ENCODE peak calls at places on chromosome 15, in four cellular contexts. Q is HCT116, W is cardiac muscle cell, R is psoas muscle. C is an unnamed sample.
A peak's percentile ranks its signal among the peaks of the same experiment; 100 is the strongest.

GRCh38 chr15:62818691-62819090 is 223.9 kb upstream of the TPM1 start:
- DNase-seq in Q (no peak), W (peak; percentile 18), R (no peak), C (no peak)

GRCh38 chr15:82137261-82137660 is 91.4 kb upstream of the MEX3B start:
- DNase-seq in Q (no peak), W (no peak), R (no peak), C (no peak)

GRCh38 chr15:62306851-62307504 is 141.9 kb upstream of the C2CD4B start:
- DNase-seq in Q (peak; percentile 68), W (peak; percentile 88), R (peak; percentile 35), C (peak; percentile 71)

GRCh38 chr15:56917652-56918045 is 795 bp upstream of the TCF12 start:
- DNase-seq in Q (no peak), W (no peak), R (no peak), C (no peak)

GRCh38 chr15:100633763-100634075 is 31.3 kb downstream of the ASB7 start:
- DNase-seq in Q (no peak), W (no peak), R (no peak), C (no peak)

GRCh38 chr15:36737430-36737891 is 158.0 kb downstream of the CDIN1 start:
- DNase-seq in Q (no peak), W (peak; percentile 31), R (no peak), C (peak; percentile 42)

GRCh38 chr15:51680316-51680715 is 987 bp upstream of the SCG3 start:
- DNase-seq in Q (no peak), W (no peak), R (no peak), C (no peak)

GRCh38 chr15:45378913-45379262 is 544 bp upstream of the GATM start:
- DNase-seq in Q (no peak), W (no peak), R (peak; percentile 22), C (no peak)

GRCh38 chr15:73944161-73945099 is 18.2 kb downstream of the LOXL1 start:
- DNase-seq in Q (no peak), W (peak; percentile 35), R (no peak), C (no peak)

GRCh38 chr15:70035051-70035718 is 62.5 kb downstream of the TLE3 start:
- DNase-seq in Q (no peak), W (no peak), R (no peak), C (no peak)

GRCh38 chr15:67813104-67813634 is 12.1 kb upstream of the SKOR1 start:
- DNase-seq in Q (no peak), W (no peak), R (no peak), C (no peak)

GRCh38 chr15:50162988-50163718 is 18.8 kb upstream of the SLC27A2 start:
- DNase-seq in Q (peak; percentile 69), W (no peak), R (no peak), C (no peak)

GRCh38 chr15:74635228-74635627 is 19.6 kb downstream of the CLK3 start:
- DNase-seq in Q (no peak), W (peak; percentile 76), R (peak; percentile 66), C (peak; percentile 82)

GRCh38 chr15:29695486-29696167 is 126.6 kb downstream of the TJP1 start:
- DNase-seq in Q (no peak), W (no peak), R (no peak), C (no peak)

GRCh38 chr15:78361956-78362506 is 21.9 kb downstream of the CRABP1 start:
- DNase-seq in Q (no peak), W (no peak), R (no peak), C (no peak)

GRCh38 chr15:98547255-98547654 is 101.1 kb upstream of the IGF1R start:
- DNase-seq in Q (no peak), W (no peak), R (no peak), C (no peak)

GRCh38 chr15:98549003-98549402 is 99.3 kb upstream of the IGF1R start:
- DNase-seq in Q (no peak), W (no peak), R (no peak), C (no peak)

GRCh38 chr15:98547741-98548166 is 100.6 kb upstream of the IGF1R start:
- DNase-seq in Q (no peak), W (peak; percentile 40), R (peak; percentile 42), C (no peak)

GRCh38 chr15:98549741-98550140 is 98.6 kb upstream of the IGF1R start:
- DNase-seq in Q (no peak), W (no peak), R (no peak), C (no peak)

GRCh38 chr15:98548172-98548971 is 100.0 kb upstream of the IGF1R start:
- DNase-seq in Q (no peak), W (peak; percentile 76), R (peak; percentile 74), C (peak; percentile 71)
- H3K27ac ChIP-seq in Q (no peak overlapping the region), W (no peak overlapping the region), R (peak overlapping the region; percentile 60), C (peak overlapping the region; percentile 84)

GRCh38 chr15:32887090-32887489 is 169.3 kb downstream of the GREM1 start:
- DNase-seq in Q (no peak), W (no peak), R (no peak), C (no peak)
- H3K27ac ChIP-seq in Q (no peak overlapping the region), W (no peak overlapping the region), R (no peak overlapping the region), C (no peak overlapping the region)

DNA sequence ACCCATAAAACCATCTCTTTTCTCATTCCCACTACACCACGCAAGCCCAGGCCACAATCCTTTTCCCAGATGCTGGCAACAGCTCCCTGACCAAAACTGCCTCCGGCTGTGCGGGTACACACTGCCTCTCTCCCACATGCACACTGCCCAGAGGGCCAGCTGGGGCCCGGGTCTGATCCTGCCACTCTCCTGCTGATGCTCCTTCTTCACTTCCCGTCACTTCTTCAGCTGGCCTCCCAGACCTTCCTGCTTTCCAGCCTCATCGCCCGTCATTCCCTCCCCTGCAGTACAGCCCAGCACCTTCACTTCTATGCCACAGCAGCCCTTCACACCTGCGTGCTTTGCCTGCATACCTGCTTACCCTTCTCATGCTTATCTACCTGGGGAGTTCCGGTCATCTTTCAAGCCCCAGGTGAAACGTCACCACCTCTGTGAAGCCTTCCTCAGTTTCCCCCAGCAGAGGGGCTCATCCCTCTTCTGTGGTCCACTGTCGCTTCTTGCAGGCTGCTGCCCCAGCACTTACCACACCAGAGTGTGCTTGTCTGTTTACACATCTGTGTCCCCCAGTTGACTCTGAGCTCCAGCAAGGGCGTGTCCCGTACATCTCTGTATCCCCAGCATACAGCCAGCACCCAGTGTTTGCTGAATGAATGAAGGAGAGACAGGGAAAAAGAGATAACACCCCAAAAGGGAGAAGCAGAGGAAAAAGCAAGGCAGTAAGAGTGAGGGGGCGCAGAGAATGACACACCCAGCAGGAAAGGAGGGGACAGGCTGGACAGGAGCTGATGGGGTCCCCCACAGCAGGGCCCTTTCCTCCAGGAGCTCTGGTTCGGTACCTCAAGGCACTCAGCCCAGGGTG is 22.2 kb downstream of the GRAMD2A start:
- DNase-seq in Q (no peak), W (no peak), R (no peak), C (no peak)
- H3K27ac ChIP-seq in Q (no peak overlapping the region), W (no peak overlapping the region), R (no peak overlapping the region), C (peak overlapping the region; percentile 9)

DNA sequence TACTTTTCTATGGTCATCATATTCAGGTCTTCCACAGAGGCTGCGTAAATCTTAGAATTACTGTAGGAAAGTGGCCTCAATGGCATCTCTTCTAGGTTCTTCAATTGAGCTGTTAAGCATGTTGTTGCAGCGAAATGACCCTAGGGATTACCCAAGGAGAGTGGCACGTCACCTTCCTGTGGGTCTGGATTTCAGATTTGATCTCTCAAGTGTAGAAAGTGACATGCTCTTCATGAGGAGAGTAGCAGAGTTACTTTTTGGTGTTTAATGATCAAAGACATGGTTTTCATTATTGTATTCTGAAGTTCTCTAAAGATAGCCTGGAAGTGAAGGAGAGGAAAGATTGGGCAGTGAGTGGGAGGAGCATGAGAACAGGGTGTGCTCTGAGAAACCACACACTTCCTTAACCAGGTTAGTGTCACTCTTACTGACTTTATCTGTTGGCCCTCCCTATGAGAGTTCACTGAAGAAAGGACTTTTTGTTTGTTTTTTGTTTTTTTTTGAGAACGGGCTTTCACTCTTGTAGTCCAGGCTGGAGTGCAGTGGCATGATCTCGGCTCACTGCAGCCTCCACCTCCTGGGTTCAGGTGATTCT is 153.6 kb downstream of the AKAP13 start:
- DNase-seq in Q (no peak), W (no peak), R (no peak), C (no peak)
- H3K27ac ChIP-seq in Q (no peak overlapping the region), W (no peak overlapping the region), R (no peak overlapping the region), C (no peak overlapping the region)

C was measured in RWPE1.